ENCODE peak calls at places on chromosomes 11 and 22, in ten cellular contexts. One of them, this sample, is unnamed.

GRCh38 chr11:128757235-128757711 is 63.4 kb downstream of the FLI1 start:
- DNase-seq in hepatocyte: no peak
- DNase-seq in mucosa of descending colon: peak
- DNase-seq in uterus: no peak
- DNase-seq in HFF-Myc: no peak
- DNase-seq in upper lobe of right lung: no peak
- DNase-seq in brain microvascular endothelial cell: peak
- DNase-seq in lung: peak
- DNase-seq in heart right ventricle: peak
- DNase-seq in lower leg skin: peak
- DNase-seq in this sample: peak

GRCh38 chr11:88103337-88104206 is 71.7 kb downstream of the RAB38 start:
- DNase-seq in HFF-Myc: peak
- DNase-seq in lung: peak
- DNase-seq in brain microvascular endothelial cell: peak
- DNase-seq in heart right ventricle: peak
- DNase-seq in upper lobe of right lung: peak
- DNase-seq in lower leg skin: no peak
- DNase-seq in mucosa of descending colon: peak
- DNase-seq in uterus: no peak
- DNase-seq in hepatocyte: peak
- DNase-seq in this sample: peak

GRCh38 chr11:47259178-47259977 is 1.6 kb downstream of the NR1H3 start:
- DNase-seq in heart right ventricle: peak
- DNase-seq in hepatocyte: peak
- DNase-seq in brain microvascular endothelial cell: no peak
- DNase-seq in lower leg skin: no peak
- DNase-seq in uterus: no peak
- DNase-seq in mucosa of descending colon: peak
- DNase-seq in HFF-Myc: no peak
- DNase-seq in upper lobe of right lung: no peak
- DNase-seq in lung: no peak
- DNase-seq in this sample: peak

GRCh38 chr11:87722756-87723599 is 452.3 kb downstream of the RAB38 start:
- DNase-seq in brain microvascular endothelial cell: peak
- DNase-seq in mucosa of descending colon: peak
- DNase-seq in lower leg skin: no peak
- DNase-seq in uterus: no peak
- DNase-seq in heart right ventricle: peak
- DNase-seq in HFF-Myc: no peak
- DNase-seq in lung: no peak
- DNase-seq in upper lobe of right lung: peak
- DNase-seq in hepatocyte: peak
- DNase-seq in this sample: peak

GRCh38 chr22:39592104-39593060 is 21.8 kb downstream of the CACNA1I start:
- DNase-seq in lung: no peak
- DNase-seq in mucosa of descending colon: no peak
- DNase-seq in heart right ventricle: no peak
- DNase-seq in uterus: no peak
- DNase-seq in upper lobe of right lung: no peak
- DNase-seq in lower leg skin: no peak
- DNase-seq in HFF-Myc: peak
- DNase-seq in brain microvascular endothelial cell: peak
- DNase-seq in hepatocyte: peak
- DNase-seq in this sample: peak

GRCh38 chr22:42688241-42688913 is 32.3 kb downstream of the A4GALT start:
- DNase-seq in lung: peak
- DNase-seq in upper lobe of right lung: peak
- DNase-seq in HFF-Myc: peak
- DNase-seq in brain microvascular endothelial cell: peak
- DNase-seq in lower leg skin: peak
- DNase-seq in heart right ventricle: peak
- DNase-seq in uterus: peak
- DNase-seq in mucosa of descending colon: peak
- DNase-seq in hepatocyte: peak
- DNase-seq in this sample: peak

GRCh38 chr11:72721689-72722049 is 30.5 kb downstream of the ARAP1 start:
- DNase-seq in uterus: no peak
- DNase-seq in mucosa of descending colon: peak
- DNase-seq in lung: no peak
- DNase-seq in HFF-Myc: no peak
- DNase-seq in lower leg skin: no peak
- DNase-seq in heart right ventricle: no peak
- DNase-seq in upper lobe of right lung: peak
- DNase-seq in brain microvascular endothelial cell: peak
- DNase-seq in hepatocyte: peak
- DNase-seq in this sample: peak

GRCh38 chr22:39715778-39716495 is 145.4 kb downstream of the CACNA1I start:
- DNase-seq in lung: no peak
- DNase-seq in heart right ventricle: no peak
- DNase-seq in hepatocyte: no peak
- DNase-seq in brain microvascular endothelial cell: no peak
- DNase-seq in lower leg skin: no peak
- DNase-seq in HFF-Myc: no peak
- DNase-seq in uterus: no peak
- DNase-seq in upper lobe of right lung: peak
- DNase-seq in mucosa of descending colon: no peak
- DNase-seq in this sample: no peak

GRCh38 chr22:50083462-50084081 is 1.7 kb downstream of the MLC1 start:
- DNase-seq in lung: no peak
- DNase-seq in brain microvascular endothelial cell: no peak
- DNase-seq in uterus: no peak
- DNase-seq in mucosa of descending colon: no peak
- DNase-seq in HFF-Myc: no peak
- DNase-seq in hepatocyte: peak
- DNase-seq in heart right ventricle: no peak
- DNase-seq in lower leg skin: peak
- DNase-seq in upper lobe of right lung: no peak
- DNase-seq in this sample: no peak

GRCh38 chr11:35014352-35014751 is 97.9 kb downstream of the PDHX start:
- DNase-seq in brain microvascular endothelial cell: peak
- DNase-seq in mucosa of descending colon: no peak
- DNase-seq in lower leg skin: no peak
- DNase-seq in lung: no peak
- DNase-seq in uterus: no peak
- DNase-seq in hepatocyte: no peak
- DNase-seq in HFF-Myc: peak
- DNase-seq in heart right ventricle: no peak
- DNase-seq in upper lobe of right lung: no peak
- DNase-seq in this sample: peak

GRCh38 chr22:48248901-48249455 is 1486.5 kb downstream of the TBC1D22A start:
- DNase-seq in heart right ventricle: no peak
- DNase-seq in brain microvascular endothelial cell: no peak
- DNase-seq in uterus: no peak
- DNase-seq in HFF-Myc: no peak
- DNase-seq in mucosa of descending colon: no peak
- DNase-seq in lung: no peak
- DNase-seq in upper lobe of right lung: no peak
- DNase-seq in hepatocyte: no peak
- DNase-seq in lower leg skin: no peak
- DNase-seq in this sample: no peak

GRCh38 chr11:22244986-22245592 is 52.2 kb downstream of the ANO5 start:
- DNase-seq in HFF-Myc: peak
- DNase-seq in lower leg skin: peak
- DNase-seq in heart right ventricle: peak
- DNase-seq in mucosa of descending colon: peak
- DNase-seq in lung: peak
- DNase-seq in upper lobe of right lung: no peak
- DNase-seq in brain microvascular endothelial cell: peak
- DNase-seq in hepatocyte: peak
- DNase-seq in uterus: no peak
- DNase-seq in this sample: peak

GRCh38 chr11:120339394-120339890 is 3.2 kb downstream of the ARHGEF12 start:
- DNase-seq in HFF-Myc: no peak
- DNase-seq in hepatocyte: peak
- DNase-seq in uterus: no peak
- DNase-seq in mucosa of descending colon: peak
- DNase-seq in brain microvascular endothelial cell: no peak
- DNase-seq in lung: no peak
- DNase-seq in heart right ventricle: peak
- DNase-seq in upper lobe of right lung: no peak
- DNase-seq in lower leg skin: peak
- DNase-seq in this sample: peak

GRCh38 chr11:77191823-77192495 is 63.9 kb downstream of the MYO7A start:
- DNase-seq in lower leg skin: no peak
- DNase-seq in lung: peak
- DNase-seq in mucosa of descending colon: peak
- DNase-seq in uterus: peak
- DNase-seq in upper lobe of right lung: peak
- DNase-seq in HFF-Myc: peak
- DNase-seq in brain microvascular endothelial cell: peak
- DNase-seq in hepatocyte: peak
- DNase-seq in heart right ventricle: no peak
- DNase-seq in this sample: peak
- TF ChIP-seq CTCF in lower leg skin: no peak
- TF ChIP-seq CTCF in lung: peak
- TF ChIP-seq CTCF in mucosa of descending colon: peak
- TF ChIP-seq CTCF in uterus: no peak
- TF ChIP-seq CTCF in upper lobe of right lung: peak
- TF ChIP-seq CTCF in HFF-Myc: peak
- TF ChIP-seq CTCF in brain microvascular endothelial cell: peak
- TF ChIP-seq CTCF in hepatocyte: peak
- TF ChIP-seq CTCF in heart right ventricle: no peak
- TF ChIP-seq CTCF in this sample: peak

GRCh38 chr11:108197351-108197750 is 25.1 kb downstream of the NPAT start:
- DNase-seq in brain microvascular endothelial cell: no peak
- DNase-seq in HFF-Myc: no peak
- DNase-seq in lower leg skin: no peak
- DNase-seq in hepatocyte: no peak
- DNase-seq in mucosa of descending colon: no peak
- DNase-seq in upper lobe of right lung: no peak
- DNase-seq in heart right ventricle: no peak
- DNase-seq in lung: no peak
- DNase-seq in uterus: no peak
- DNase-seq in this sample: no peak
- H3K4me3 ChIP-seq in brain microvascular endothelial cell: no peak
- H3K4me3 ChIP-seq in HFF-Myc: no peak
- H3K4me3 ChIP-seq in lower leg skin: no peak
- H3K4me3 ChIP-seq in hepatocyte: no peak
- H3K4me3 ChIP-seq in mucosa of descending colon: no peak
- H3K4me3 ChIP-seq in upper lobe of right lung: no peak
- H3K4me3 ChIP-seq in heart right ventricle: no peak
- H3K4me3 ChIP-seq in lung: no peak
- H3K4me3 ChIP-seq in uterus: no peak
- H3K4me3 ChIP-seq in this sample: no peak

GRCh38 chr22:32518848-32519247 is 44.2 kb downstream of the FBXO7 start:
- DNase-seq in brain microvascular endothelial cell: no peak
- DNase-seq in HFF-Myc: no peak
- DNase-seq in mucosa of descending colon: no peak
- DNase-seq in heart right ventricle: no peak
- DNase-seq in hepatocyte: no peak
- DNase-seq in lung: no peak
- DNase-seq in lower leg skin: no peak
- DNase-seq in uterus: no peak
- DNase-seq in upper lobe of right lung: no peak
- DNase-seq in this sample: no peak
- TF ChIP-seq CTCF in brain microvascular endothelial cell: peak
- TF ChIP-seq CTCF in HFF-Myc: peak
- TF ChIP-seq CTCF in mucosa of descending colon: no peak
- TF ChIP-seq CTCF in heart right ventricle: no peak
- TF ChIP-seq CTCF in hepatocyte: no peak
- TF ChIP-seq CTCF in lung: no peak
- TF ChIP-seq CTCF in lower leg skin: no peak
- TF ChIP-seq CTCF in uterus: no peak
- TF ChIP-seq CTCF in upper lobe of right lung: peak
- TF ChIP-seq CTCF in this sample: peak

GRCh38 chr11:861105-861479 is 18.4 kb downstream of the TSPAN4 start:
- DNase-seq in mucosa of descending colon: no peak
- DNase-seq in heart right ventricle: no peak
- DNase-seq in brain microvascular endothelial cell: no peak
- DNase-seq in uterus: no peak
- DNase-seq in HFF-Myc: no peak
- DNase-seq in upper lobe of right lung: no peak
- DNase-seq in lung: no peak
- DNase-seq in lower leg skin: no peak
- DNase-seq in hepatocyte: no peak
- DNase-seq in this sample: no peak

GRCh38 chr11:858993-859339 is 16.3 kb downstream of the TSPAN4 start:
- DNase-seq in hepatocyte: no peak
- DNase-seq in upper lobe of right lung: no peak
- DNase-seq in heart right ventricle: no peak
- DNase-seq in uterus: no peak
- DNase-seq in brain microvascular endothelial cell: no peak
- DNase-seq in lower leg skin: no peak
- DNase-seq in mucosa of descending colon: no peak
- DNase-seq in lung: no peak
- DNase-seq in HFF-Myc: no peak
- DNase-seq in this sample: no peak

GRCh38 chr11:862028-862703 is 19.5 kb downstream of the TSPAN4 start:
- DNase-seq in hepatocyte: no peak
- DNase-seq in upper lobe of right lung: no peak
- DNase-seq in mucosa of descending colon: peak
- DNase-seq in lung: no peak
- DNase-seq in HFF-Myc: no peak
- DNase-seq in heart right ventricle: no peak
- DNase-seq in brain microvascular endothelial cell: no peak
- DNase-seq in lower leg skin: no peak
- DNase-seq in uterus: peak
- DNase-seq in this sample: no peak

GRCh38 chr11:859394-860131 is 16.9 kb downstream of the TSPAN4 start:
- DNase-seq in uterus: peak
- DNase-seq in heart right ventricle: peak
- DNase-seq in lower leg skin: no peak
- DNase-seq in hepatocyte: peak
- DNase-seq in upper lobe of right lung: no peak
- DNase-seq in lung: peak
- DNase-seq in brain microvascular endothelial cell: peak
- DNase-seq in mucosa of descending colon: peak
- DNase-seq in HFF-Myc: no peak
- DNase-seq in this sample: peak

DNA sequence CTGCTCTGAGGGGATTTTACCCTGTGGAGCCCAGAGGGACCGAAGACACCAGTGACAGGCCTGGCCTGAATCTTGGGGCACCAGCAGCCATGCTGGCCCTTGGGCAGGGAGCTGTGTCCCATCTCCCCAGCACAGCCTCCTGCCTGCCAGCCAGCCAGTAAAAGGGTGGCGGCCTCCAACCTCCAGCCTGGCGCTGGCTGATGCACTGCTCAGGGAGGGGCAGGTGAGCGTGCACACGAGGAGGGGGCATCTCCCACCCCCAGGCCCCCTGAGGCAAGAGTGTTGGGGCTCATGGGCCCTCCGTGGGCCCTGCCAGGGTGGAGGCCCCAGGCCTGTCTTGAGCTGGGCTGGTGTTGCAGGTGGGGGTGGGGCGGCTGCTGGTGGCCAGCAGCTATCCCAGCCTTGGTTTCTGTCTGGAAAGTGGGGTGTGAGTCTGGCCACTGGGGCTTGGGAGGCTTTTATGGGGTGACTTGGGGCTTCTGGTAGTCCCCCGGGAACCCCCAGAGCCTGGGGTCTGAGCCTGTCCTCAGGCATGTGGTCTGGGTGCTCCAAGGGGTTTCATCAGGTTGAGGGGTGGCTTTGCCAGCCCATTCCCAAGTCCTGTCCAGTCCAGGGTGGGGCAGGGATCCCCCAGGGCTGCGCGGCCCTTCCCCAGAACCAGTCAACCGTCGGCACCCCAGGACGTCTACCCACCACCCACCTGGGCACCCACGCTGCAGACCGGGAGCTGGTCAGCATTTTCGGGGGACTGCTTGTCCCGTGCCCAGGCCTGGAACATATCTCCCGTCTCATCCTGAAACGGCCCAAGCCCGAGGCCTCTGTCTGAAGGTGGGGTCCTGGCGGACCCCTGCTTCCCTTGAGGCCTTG is 17.8 kb downstream of the TSPAN4 start:
- DNase-seq in uterus: no peak
- DNase-seq in lung: no peak
- DNase-seq in lower leg skin: no peak
- DNase-seq in upper lobe of right lung: no peak
- DNase-seq in heart right ventricle: no peak
- DNase-seq in mucosa of descending colon: no peak
- DNase-seq in brain microvascular endothelial cell: no peak
- DNase-seq in HFF-Myc: no peak
- DNase-seq in hepatocyte: no peak
- DNase-seq in this sample: no peak
- H3K4me3 ChIP-seq in uterus: no peak
- H3K4me3 ChIP-seq in lung: no peak
- H3K4me3 ChIP-seq in lower leg skin: no peak
- H3K4me3 ChIP-seq in upper lobe of right lung: no peak
- H3K4me3 ChIP-seq in heart right ventricle: no peak
- H3K4me3 ChIP-seq in mucosa of descending colon: no peak
- H3K4me3 ChIP-seq in brain microvascular endothelial cell: no peak
- H3K4me3 ChIP-seq in HFF-Myc: no peak
- H3K4me3 ChIP-seq in hepatocyte: no peak
- H3K4me3 ChIP-seq in this sample: no peak

This sample was measured in cardiac fibroblast.